ENCODE peak calls at places on chromosomes 11 and 22, in six cellular contexts. T, W, N, E, V and Y are unnamed samples.

GRCh38 chr22:27727673-27728451 is 73.7 kb downstream of the MN1 start:
- DNase-seq in T (no peak), W (no peak), N (no peak), E (no peak), V (no peak), Y (no peak)

GRCh38 chr22:20650294-20651207 is 123.4 kb upstream of the SERPIND1 start:
- DNase-seq in T (no peak), W (no peak), N (no peak), E (no peak), V (peak), Y (no peak)

GRCh38 chr11:102730036-102730815 is 5.5 kb upstream of the MMP8 start:
- DNase-seq in T (no peak), W (no peak), N (peak), E (no peak), V (no peak), Y (no peak)

GRCh38 chr11:126153999-126154398 is 57.5 kb downstream of the RPUSD4 start:
- DNase-seq in T (no peak), W (no peak), N (peak), E (no peak), V (no peak), Y (no peak)

GRCh38 chr11:128026596-128026995 is 560.8 kb downstream of the ETS1 start:
- DNase-seq in T (no peak), W (no peak), N (peak), E (no peak), V (no peak), Y (no peak)

GRCh38 chr11:125925247-125925740 is 20.6 kb upstream of the VSIG10L2 start:
- DNase-seq in T (no peak), W (no peak), N (no peak), E (no peak), V (no peak), Y (no peak)

GRCh38 chr11:76672431-76673163 is 2.0 kb upstream of the LRRC32 start:
- DNase-seq in T (peak), W (no peak), N (no peak), E (no peak), V (peak), Y (no peak)

GRCh38 chr22:32619614-32620426 is 145.2 kb downstream of the FBXO7 start:
- DNase-seq in T (no peak), W (no peak), N (peak), E (no peak), V (no peak), Y (no peak)

GRCh38 chr11:2799881-2800654 is 85.5 kb downstream of the CDKN1C start:
- DNase-seq in T (no peak), W (no peak), N (peak), E (no peak), V (peak), Y (no peak)

GRCh38 chr11:1942541-1943260 is 4.4 kb upstream of the MRPL23 start:
- DNase-seq in T (no peak), W (no peak), N (no peak), E (no peak), V (peak), Y (no peak)

GRCh38 chr22:36852056-36852973 is 8.5 kb upstream of the NCF4 start:
- DNase-seq in T (no peak), W (no peak), N (no peak), E (no peak), V (no peak), Y (no peak)

GRCh38 chr11:71178076-71178475 is 74.3 kb downstream of the SHANK2 start:
- DNase-seq in T (no peak), W (no peak), N (no peak), E (no peak), V (no peak), Y (no peak)